ENCODE peak calls at places on chromosomes 13 and 19, in four cellular contexts. One of them, this sample, is unnamed.

GRCh38 chr13:113990321-113990837 is 16.5 kb upstream of the C13orf46 start:
- DNase-seq in heart right ventricle: no peak
- DNase-seq in CD4-positive, CD25-positive, alpha-beta regulatory T cell: no peak
- DNase-seq in mammary epithelial cell: no peak
- DNase-seq in this sample: peak; percentile 32

GRCh38 chr13:98810746-98811145 is 58.3 kb upstream of the SLC15A1 start:
- DNase-seq in CD4-positive, CD25-positive, alpha-beta regulatory T cell: no peak
- DNase-seq in mammary epithelial cell: no peak
- DNase-seq in heart right ventricle: no peak
- DNase-seq in this sample: no peak

GRCh38 chr19:45716314-45717130 is 14.2 kb downstream of the FBXO46 start:
- DNase-seq in mammary epithelial cell: peak; percentile 50
- DNase-seq in CD4-positive, CD25-positive, alpha-beta regulatory T cell: no peak
- DNase-seq in heart right ventricle: no peak
- DNase-seq in this sample: no peak

GRCh38 chr13:31431722-31432137 is 232.0 kb downstream of the B3GLCT start:
- DNase-seq in mammary epithelial cell: peak; percentile 21
- DNase-seq in CD4-positive, CD25-positive, alpha-beta regulatory T cell: no peak
- DNase-seq in heart right ventricle: peak; percentile 55
- DNase-seq in this sample: peak; percentile 83

GRCh38 chr19:16822648-16823047 is 6.5 kb upstream of the SIN3B start:
- DNase-seq in mammary epithelial cell: no peak
- DNase-seq in CD4-positive, CD25-positive, alpha-beta regulatory T cell: no peak
- DNase-seq in heart right ventricle: no peak
- DNase-seq in this sample: no peak

GRCh38 chr19:55116232-55117062 is 990 bp downstream of the PPP1R12C start:
- DNase-seq in mammary epithelial cell: peak; percentile 48
- DNase-seq in heart right ventricle: peak; percentile 77
- DNase-seq in CD4-positive, CD25-positive, alpha-beta regulatory T cell: peak; percentile 41
- DNase-seq in this sample: peak; percentile 84

GRCh38 chr13:42047561-42048322 is 706 bp upstream of the DGKH start:
- DNase-seq in heart right ventricle: peak; percentile 26
- DNase-seq in mammary epithelial cell: peak; percentile 77
- DNase-seq in CD4-positive, CD25-positive, alpha-beta regulatory T cell: peak; percentile 36
- DNase-seq in this sample: peak; percentile 65

GRCh38 chr13:80783926-80784325 is 443.0 kb upstream of the SPRY2 start:
- DNase-seq in mammary epithelial cell: no peak
- DNase-seq in heart right ventricle: peak; percentile 6
- DNase-seq in CD4-positive, CD25-positive, alpha-beta regulatory T cell: no peak
- DNase-seq in this sample: no peak

GRCh38 chr13:52128714-52129700 is at the start of gene NEK5:
- DNase-seq in mammary epithelial cell: peak; percentile 57
- DNase-seq in heart right ventricle: peak; percentile 49
- DNase-seq in CD4-positive, CD25-positive, alpha-beta regulatory T cell: peak; percentile 36
- DNase-seq in this sample: peak; percentile 85

GRCh38 chr19:38564981-38565685 is 52.6 kb downstream of the MAP4K1 start:
- DNase-seq in mammary epithelial cell: no peak
- DNase-seq in CD4-positive, CD25-positive, alpha-beta regulatory T cell: no peak
- DNase-seq in heart right ventricle: no peak
- DNase-seq in this sample: peak; percentile 75

GRCh38 chr13:100662470-100663211 is 12.0 kb downstream of the TMTC4 start:
- DNase-seq in mammary epithelial cell: no peak
- DNase-seq in CD4-positive, CD25-positive, alpha-beta regulatory T cell: no peak
- DNase-seq in heart right ventricle: no peak
- DNase-seq in this sample: no peak

GRCh38 chr19:33823341-33823740 is 26.7 kb downstream of the KCTD15 start:
- DNase-seq in mammary epithelial cell: no peak
- DNase-seq in CD4-positive, CD25-positive, alpha-beta regulatory T cell: no peak
- DNase-seq in heart right ventricle: no peak
- DNase-seq in this sample: no peak

GRCh38 chr13:76129305-76130040 is 493.3 kb downstream of the LMO7 start:
- DNase-seq in mammary epithelial cell: no peak
- DNase-seq in heart right ventricle: no peak
- DNase-seq in CD4-positive, CD25-positive, alpha-beta regulatory T cell: no peak
- DNase-seq in this sample: no peak

GRCh38 chr13:113981201-113981605 is 7.3 kb upstream of the C13orf46 start:
- DNase-seq in CD4-positive, CD25-positive, alpha-beta regulatory T cell: no peak
- DNase-seq in heart right ventricle: no peak
- DNase-seq in mammary epithelial cell: peak; percentile 81
- DNase-seq in this sample: peak; percentile 55

GRCh38 chr13:21671793-21672680 is 1.2 kb downstream of the FGF9 start:
- DNase-seq in heart right ventricle: no peak
- DNase-seq in mammary epithelial cell: no peak
- DNase-seq in CD4-positive, CD25-positive, alpha-beta regulatory T cell: no peak
- DNase-seq in this sample: no peak

GRCh38 chr13:51044023-51044665 is 66.9 kb downstream of the C13orf42 start:
- DNase-seq in heart right ventricle: no peak
- DNase-seq in mammary epithelial cell: no peak
- DNase-seq in CD4-positive, CD25-positive, alpha-beta regulatory T cell: no peak
- DNase-seq in this sample: no peak

GRCh38 chr19:2656533-2656932 is 46.0 kb downstream of the GNG7 start:
- DNase-seq in heart right ventricle: no peak
- DNase-seq in CD4-positive, CD25-positive, alpha-beta regulatory T cell: no peak
- DNase-seq in mammary epithelial cell: no peak
- DNase-seq in this sample: no peak

GRCh38 chr19:2469102-2469914 is 6.6 kb upstream of the GADD45B start:
- DNase-seq in heart right ventricle: no peak
- DNase-seq in mammary epithelial cell: peak; percentile 69
- DNase-seq in CD4-positive, CD25-positive, alpha-beta regulatory T cell: no peak
- DNase-seq in this sample: no peak

GRCh38 chr19:33683881-33684549 is 62.3 kb downstream of the CHST8 start:
- DNase-seq in CD4-positive, CD25-positive, alpha-beta regulatory T cell: no peak
- DNase-seq in heart right ventricle: peak; percentile 20
- DNase-seq in mammary epithelial cell: peak; percentile 55
- DNase-seq in this sample: peak; percentile 58

GRCh38 chr13:101965096-101965495 is 436.8 kb downstream of the FGF14 start:
- DNase-seq in CD4-positive, CD25-positive, alpha-beta regulatory T cell: no peak
- DNase-seq in mammary epithelial cell: peak; percentile 12
- DNase-seq in heart right ventricle: no peak
- DNase-seq in this sample: no peak

GRCh38 chr19:55251296-55252081 is 7.3 kb downstream of the PPP6R1 start:
- DNase-seq in mammary epithelial cell: no peak
- DNase-seq in CD4-positive, CD25-positive, alpha-beta regulatory T cell: peak; percentile 39
- DNase-seq in heart right ventricle: no peak
- DNase-seq in this sample: no peak

GRCh38 chr13:25744176-25744575 is 307.6 kb downstream of the SHISA2 start:
- DNase-seq in CD4-positive, CD25-positive, alpha-beta regulatory T cell: no peak
- DNase-seq in mammary epithelial cell: no peak
- DNase-seq in heart right ventricle: no peak
- DNase-seq in this sample: no peak

GRCh38 chr13:46519177-46519576 is 33.8 kb upstream of the LRCH1 start:
- DNase-seq in CD4-positive, CD25-positive, alpha-beta regulatory T cell: no peak
- DNase-seq in mammary epithelial cell: no peak
- DNase-seq in heart right ventricle: no peak
- DNase-seq in this sample: no peak

GRCh38 chr19:38653028-38653571 is 5.7 kb downstream of the ACTN4 start:
- DNase-seq in mammary epithelial cell: peak; percentile 69
- DNase-seq in heart right ventricle: no peak
- DNase-seq in CD4-positive, CD25-positive, alpha-beta regulatory T cell: no peak
- DNase-seq in this sample: peak; percentile 68

GRCh38 chr19:16442386-16443276 is 29.1 kb downstream of the EPS15L1 start:
- DNase-seq in mammary epithelial cell: no peak
- DNase-seq in heart right ventricle: peak; percentile 38
- DNase-seq in CD4-positive, CD25-positive, alpha-beta regulatory T cell: no peak
- DNase-seq in this sample: peak; percentile 85

GRCh38 chr19:39411832-39412099 is 703 bp upstream of the PLEKHG2 start:
- DNase-seq in CD4-positive, CD25-positive, alpha-beta regulatory T cell: peak; percentile 84
- DNase-seq in heart right ventricle: peak; percentile 92
- DNase-seq in mammary epithelial cell: peak; percentile 88
- DNase-seq in this sample: peak; percentile 91

GRCh38 chr19:55437410-55437809 is 5.7 kb downstream of the SHISA7 start:
- DNase-seq in mammary epithelial cell: peak; percentile 64
- DNase-seq in heart right ventricle: peak; percentile 49
- DNase-seq in CD4-positive, CD25-positive, alpha-beta regulatory T cell: no peak
- DNase-seq in this sample: peak; percentile 84

GRCh38 chr13:38308736-38309135 is 40.9 kb upstream of the UFM1 start:
- DNase-seq in mammary epithelial cell: peak; percentile 98
- DNase-seq in CD4-positive, CD25-positive, alpha-beta regulatory T cell: no peak
- DNase-seq in heart right ventricle: no peak
- DNase-seq in this sample: no peak

GRCh38 chr13:67792151-67792665 is 562.1 kb upstream of the PCDH9 start:
- DNase-seq in mammary epithelial cell: no peak
- DNase-seq in CD4-positive, CD25-positive, alpha-beta regulatory T cell: no peak
- DNase-seq in heart right ventricle: no peak
- DNase-seq in this sample: no peak

GRCh38 chr13:100315522-100315921 is 226.6 kb downstream of the PCCA start:
- DNase-seq in heart right ventricle: no peak
- DNase-seq in CD4-positive, CD25-positive, alpha-beta regulatory T cell: no peak
- DNase-seq in mammary epithelial cell: peak; percentile 34
- DNase-seq in this sample: no peak

GRCh38 chr19:45769821-45770191 is 754 bp upstream of the SIX5 start:
- DNase-seq in CD4-positive, CD25-positive, alpha-beta regulatory T cell: peak; percentile 48
- DNase-seq in heart right ventricle: peak; percentile 45
- DNase-seq in mammary epithelial cell: peak; percentile 47
- DNase-seq in this sample: peak; percentile 65

GRCh38 chr13:34419025-34419424 is 523.0 kb upstream of the NBEA start:
- DNase-seq in CD4-positive, CD25-positive, alpha-beta regulatory T cell: no peak
- DNase-seq in heart right ventricle: no peak
- DNase-seq in mammary epithelial cell: no peak
- DNase-seq in this sample: no peak

GRCh38 chr13:36769545-36769944 is 49.5 kb upstream of the RFXAP start:
- DNase-seq in mammary epithelial cell: no peak
- DNase-seq in heart right ventricle: no peak
- DNase-seq in CD4-positive, CD25-positive, alpha-beta regulatory T cell: no peak
- DNase-seq in this sample: no peak

GRCh38 chr19:37594982-37595382 is 306 bp downstream of the ZNF540 start:
- DNase-seq in mammary epithelial cell: no peak
- DNase-seq in CD4-positive, CD25-positive, alpha-beta regulatory T cell: peak; percentile 54
- DNase-seq in heart right ventricle: peak; percentile 73
- DNase-seq in this sample: peak; percentile 76

GRCh38 chr13:77692746-77693448 is 4.6 kb upstream of the SLAIN1 start:
- DNase-seq in heart right ventricle: no peak
- DNase-seq in CD4-positive, CD25-positive, alpha-beta regulatory T cell: no peak
- DNase-seq in mammary epithelial cell: no peak
- DNase-seq in this sample: no peak

GRCh38 chr13:89695343-89696257 is 1651.9 kb upstream of the MIR17HG start:
- DNase-seq in heart right ventricle: peak; percentile 13
- DNase-seq in mammary epithelial cell: peak; percentile 44
- DNase-seq in CD4-positive, CD25-positive, alpha-beta regulatory T cell: no peak
- DNase-seq in this sample: no peak

GRCh38 chr13:50130686-50131051 is 115.4 kb downstream of the KCNRG start:
- DNase-seq in heart right ventricle: peak; percentile 36
- DNase-seq in mammary epithelial cell: no peak
- DNase-seq in CD4-positive, CD25-positive, alpha-beta regulatory T cell: peak; percentile 19
- DNase-seq in this sample: peak; percentile 59

GRCh38 chr19:48181505-48181904 is 11.0 kb downstream of the ZSWIM9 start:
- DNase-seq in heart right ventricle: no peak
- DNase-seq in CD4-positive, CD25-positive, alpha-beta regulatory T cell: no peak
- DNase-seq in mammary epithelial cell: no peak
- DNase-seq in this sample: no peak
- H3K27ac ChIP-seq in heart right ventricle: no peak overlapping the region
- H3K27ac ChIP-seq in CD4-positive, CD25-positive, alpha-beta regulatory T cell: no peak overlapping the region
- H3K27ac ChIP-seq in mammary epithelial cell: no peak overlapping the region
- H3K27ac ChIP-seq in this sample: no peak overlapping the region

GRCh38 chr19:29680447-29680846 is 15.2 kb downstream of the PLEKHF1 start:
- DNase-seq in CD4-positive, CD25-positive, alpha-beta regulatory T cell: peak; percentile 70
- DNase-seq in heart right ventricle: no peak
- DNase-seq in mammary epithelial cell: no peak
- DNase-seq in this sample: peak; percentile 78

GRCh38 chr19:29680937-29681336 is 15.7 kb downstream of the PLEKHF1 start:
- DNase-seq in mammary epithelial cell: no peak
- DNase-seq in CD4-positive, CD25-positive, alpha-beta regulatory T cell: no peak
- DNase-seq in heart right ventricle: no peak
- DNase-seq in this sample: no peak

GRCh38 chr19:29681422-29682235 is 16.4 kb downstream of the PLEKHF1 start:
- DNase-seq in mammary epithelial cell: no peak
- DNase-seq in CD4-positive, CD25-positive, alpha-beta regulatory T cell: no peak
- DNase-seq in heart right ventricle: no peak
- DNase-seq in this sample: peak; percentile 62

GRCh38 chr19:29683009-29683408 is 17.7 kb downstream of the PLEKHF1 start:
- DNase-seq in mammary epithelial cell: peak; percentile 49
- DNase-seq in heart right ventricle: no peak
- DNase-seq in CD4-positive, CD25-positive, alpha-beta regulatory T cell: no peak
- DNase-seq in this sample: peak; percentile 30

GRCh38 chr19:29682236-29682895 is 17.1 kb downstream of the PLEKHF1 start:
- DNase-seq in heart right ventricle: no peak
- DNase-seq in mammary epithelial cell: no peak
- DNase-seq in CD4-positive, CD25-positive, alpha-beta regulatory T cell: no peak
- DNase-seq in this sample: no peak
- H3K27ac ChIP-seq in heart right ventricle: peak overlapping the region; percentile 20
- H3K27ac ChIP-seq in mammary epithelial cell: no peak overlapping the region
- H3K27ac ChIP-seq in CD4-positive, CD25-positive, alpha-beta regulatory T cell: no peak overlapping the region
- H3K27ac ChIP-seq in this sample: peak overlapping the region; percentile 44

DNA sequence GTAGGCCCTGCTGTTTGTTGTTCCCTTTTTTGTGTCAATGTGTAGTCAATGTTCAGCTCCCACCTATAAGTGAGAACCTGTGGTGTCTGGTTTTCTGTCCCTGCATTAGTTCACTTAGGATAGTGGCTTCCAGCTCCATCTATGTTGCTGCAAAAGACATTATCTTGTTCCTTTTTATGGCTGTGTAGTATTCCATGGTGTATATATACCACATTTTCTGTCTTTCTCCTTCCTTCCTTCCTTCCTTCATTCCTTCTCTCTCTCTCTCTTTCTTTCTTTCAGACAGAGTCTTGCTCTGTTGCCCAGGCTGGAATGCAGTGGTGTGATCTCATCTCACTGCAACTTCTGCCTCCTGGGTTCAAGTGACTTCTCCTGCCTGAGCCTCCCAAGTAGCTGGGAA is 21.0 kb downstream of the CYP2A6 start:
- DNase-seq in CD4-positive, CD25-positive, alpha-beta regulatory T cell: no peak
- DNase-seq in mammary epithelial cell: no peak
- DNase-seq in heart right ventricle: no peak
- DNase-seq in this sample: no peak
- H3K27ac ChIP-seq in CD4-positive, CD25-positive, alpha-beta regulatory T cell: no peak overlapping the region
- H3K27ac ChIP-seq in mammary epithelial cell: no peak overlapping the region
- H3K27ac ChIP-seq in heart right ventricle: no peak overlapping the region
- H3K27ac ChIP-seq in this sample: no peak overlapping the region

DNA sequence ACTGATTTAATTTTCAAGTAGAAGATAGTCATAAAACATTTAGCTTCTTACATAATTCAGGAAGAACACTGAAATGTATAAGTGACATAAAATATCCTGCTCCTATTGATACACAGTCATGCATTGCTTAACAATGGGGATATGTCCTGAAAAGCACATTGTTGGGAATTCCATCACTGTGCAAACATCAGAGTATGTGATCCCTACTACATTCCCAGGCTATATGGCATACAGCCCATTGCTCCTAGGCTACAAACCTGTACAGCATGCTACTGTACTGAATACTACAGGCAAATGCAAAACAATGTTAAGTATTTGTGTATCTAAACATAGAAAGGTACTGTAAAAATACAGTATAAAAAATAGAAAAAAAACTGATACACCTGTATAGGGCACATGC is 723.9 kb upstream of the ARGLU1 start:
- DNase-seq in mammary epithelial cell: no peak
- DNase-seq in heart right ventricle: no peak
- DNase-seq in CD4-positive, CD25-positive, alpha-beta regulatory T cell: no peak
- DNase-seq in this sample: no peak
- H3K27ac ChIP-seq in mammary epithelial cell: no peak overlapping the region
- H3K27ac ChIP-seq in heart right ventricle: no peak overlapping the region
- H3K27ac ChIP-seq in CD4-positive, CD25-positive, alpha-beta regulatory T cell: no peak overlapping the region
- H3K27ac ChIP-seq in this sample: no peak overlapping the region